ENCODE peak calls at places on chromosome 7, in five cellular contexts. Y is activated CD8-positive, alpha-beta T cell treated with anti-CD3 and anti-CD28 coated beads for 36 hours; J is NCI-H510A; O is HL-60; G is GM12865. K is an unnamed sample.
A peak's percentile ranks its signal among the peaks of the same experiment; 100 is the strongest.

GRCh38 chr7:102377-102711 is 90.0 kb upstream of the FAM20C start:
- DNase-seq in G (no peak), O (no peak), Y (no peak), J (no peak), K (no peak)

GRCh38 chr7:36208997-36209813 is 56.2 kb downstream of the EEPD1 start:
- DNase-seq in Y (no peak), G (no peak), J (no peak), O (no peak), K (no peak)

GRCh38 chr7:141550694-141551079 is 523 bp upstream of the AGK start:
- DNase-seq in J (no peak), Y (peak; percentile 10), O (no peak), G (peak; percentile 20), K (no peak)

GRCh38 chr7:2701832-2702593 is 14.0 kb downstream of the AMZ1 start:
- DNase-seq in J (no peak), O (no peak), G (no peak), Y (no peak), K (no peak)

GRCh38 chr7:6385110-6385792 is 62.5 kb downstream of the DAGLB start:
- DNase-seq in Y (no peak), G (no peak), J (no peak), O (no peak), K (no peak)

GRCh38 chr7:17939111-17939669 is 1.1 kb downstream of the SNX13 start:
- DNase-seq in O (peak; percentile 51), J (no peak), Y (no peak), G (peak; percentile 10), K (no peak)

GRCh38 chr7:77887567-77887966 is 89.0 kb downstream of the PHTF2 start:
- DNase-seq in Y (no peak), J (no peak), G (no peak), O (no peak), K (no peak)

GRCh38 chr7:4080013-4080412 is 602.1 kb upstream of the FOXK1 start:
- DNase-seq in J (no peak), G (no peak), O (no peak), Y (no peak), K (no peak)

GRCh38 chr7:112093409-112093808 is 112.8 kb downstream of the DOCK4 start:
- DNase-seq in O (no peak), Y (no peak), G (no peak), J (no peak), K (no peak)

GRCh38 chr7:3655635-3656034 is 354.6 kb downstream of the SDK1 start:
- DNase-seq in O (no peak), J (no peak), Y (no peak), G (no peak), K (no peak)

GRCh38 chr7:120856621-120857352 is 1.2 kb downstream of the TSPAN12 start:
- DNase-seq in Y (peak; percentile 12), G (peak; percentile 95), O (no peak), J (peak; percentile 19), K (no peak)

GRCh38 chr7:33745934-33746333 is 159.4 kb upstream of the BMPER start:
- DNase-seq in J (no peak), Y (no peak), O (no peak), G (no peak), K (no peak)

GRCh38 chr7:26868841-26869505 is 4.6 kb upstream of the SKAP2 start:
- DNase-seq in G (no peak), O (no peak), Y (no peak), J (no peak), K (no peak)

GRCh38 chr7:20220824-20221547 is 3.8 kb upstream of the MACC1 start:
- DNase-seq in Y (no peak), G (peak; percentile 80), O (peak; percentile 12), J (no peak), K (no peak)

GRCh38 chr7:46146454-46147255 is 225.6 kb upstream of the IGFBP3 start:
- DNase-seq in Y (no peak), O (no peak), J (no peak), G (no peak), K (no peak)

GRCh38 chr7:45573636-45574470 is at the start of gene ADCY1:
- DNase-seq in J (no peak), O (no peak), G (peak; percentile 57), Y (no peak), K (peak; percentile 13)

GRCh38 chr7:18119985-18120384 is 92.3 kb upstream of the PRPS1L1 start:
- DNase-seq in G (no peak), J (no peak), Y (peak; percentile 4), O (no peak), K (no peak)

GRCh38 chr7:132590162-132590561 is 13.9 kb upstream of the PLXNA4 start:
- DNase-seq in G (no peak), J (no peak), O (no peak), Y (no peak), K (no peak)

GRCh38 chr7:153858335-153858734 is 193.9 kb upstream of the DPP6 start:
- DNase-seq in G (no peak), J (no peak), O (no peak), Y (no peak), K (no peak)

GRCh38 chr7:28068811-28069216 is 111.8 kb downstream of the JAZF1 start:
- DNase-seq in G (no peak), J (no peak), Y (no peak), O (no peak), K (peak; percentile 15)

GRCh38 chr7:150877545-150877944 is 25.2 kb downstream of the AOC1 start:
- DNase-seq in Y (no peak), J (no peak), O (no peak), G (no peak), K (no peak)

GRCh38 chr7:985915-986741 is 3.1 kb downstream of the CYP2W1 start:
- DNase-seq in O (no peak), J (no peak), G (no peak), Y (no peak), K (no peak)